ENCODE peak calls at places on chromosomes 5 and 9, in eight cellular contexts. C, T, V, O, Q, I, H and U are unnamed samples.

GRCh38 chr5:179158556-179158955 is 98.4 kb downstream of the ZNF354C start:
- DNase-seq in O (no peak), V (no peak), I (peak), Q (no peak), C (no peak), H (no peak), T (no peak), U (no peak)

GRCh38 chr5:142325677-142326479 is 1.1 kb upstream of the SPRY4 start:
- DNase-seq in H (no peak), Q (no peak), I (no peak), T (peak), V (peak), C (no peak), O (no peak), U (no peak)

GRCh38 chr9:8683496-8683895 is 883.9 kb upstream of the DMAC1 start:
- DNase-seq in H (no peak), O (no peak), T (no peak), V (no peak), C (no peak), I (no peak), Q (no peak), U (no peak)

GRCh38 chr5:138024117-138024516 is 8.8 kb downstream of the FAM13B start:
- DNase-seq in C (no peak), Q (no peak), I (no peak), V (no peak), H (no peak), O (no peak), T (no peak), U (no peak)

GRCh38 chr5:28576022-28576421 is 1537.6 kb upstream of the CDH9 start:
- DNase-seq in C (no peak), Q (no peak), T (no peak), I (no peak), O (peak), H (no peak), V (peak), U (peak)

GRCh38 chr5:58107704-58108103 is 352.2 kb downstream of the PLK2 start:
- DNase-seq in Q (no peak), V (no peak), O (no peak), T (no peak), I (no peak), C (no peak), H (no peak), U (no peak)

GRCh38 chr5:149264432-149265069 is 7.1 kb upstream of the AFAP1L1 start:
- DNase-seq in O (peak), C (peak), V (no peak), H (peak), T (peak), Q (no peak), I (no peak), U (peak)

GRCh38 chr5:72224946-72225427 is 95.1 kb downstream of the MRPS27 start:
- DNase-seq in I (no peak), Q (no peak), T (no peak), V (no peak), O (no peak), C (no peak), H (no peak), U (no peak)

GRCh38 chr9:127452481-127453092 is 1.3 kb downstream of the LRSAM1 start:
- DNase-seq in I (peak), Q (no peak), H (no peak), C (no peak), O (no peak), V (no peak), T (peak), U (no peak)

GRCh38 chr9:120867676-120868338 is 9.2 kb downstream of the PHF19 start:
- DNase-seq in H (no peak), T (no peak), O (no peak), I (no peak), V (no peak), Q (no peak), C (no peak), U (no peak)

GRCh38 chr9:91127653-91128052 is 234.1 kb downstream of the AUH start:
- DNase-seq in I (no peak), C (no peak), T (no peak), Q (no peak), H (no peak), O (no peak), V (no peak), U (no peak)

GRCh38 chr5:116629168-116629567 is 54.5 kb upstream of the SEMA6A start:
- DNase-seq in V (no peak), H (no peak), O (no peak), T (no peak), Q (no peak), I (no peak), C (no peak), U (no peak)

GRCh38 chr5:57887851-57888621 is 405.4 kb upstream of the ACTBL2 start:
- DNase-seq in C (no peak), H (no peak), I (no peak), V (peak), O (peak), T (peak), Q (no peak), U (peak)

GRCh38 chr9:98406469-98406868 is 151.0 kb upstream of the TBC1D2 start:
- DNase-seq in Q (no peak), H (no peak), I (no peak), C (no peak), T (no peak), V (no peak), O (no peak), U (no peak)

GRCh38 chr5:130966990-130967389 is 198.1 kb downstream of the HINT1 start:
- DNase-seq in I (no peak), C (no peak), T (no peak), O (no peak), H (no peak), Q (no peak), V (no peak), U (no peak)

GRCh38 chr5:137234973-137235943 is 263.9 kb downstream of the SPOCK1 start:
- DNase-seq in C (no peak), H (no peak), V (no peak), Q (no peak), I (no peak), O (no peak), T (no peak), U (no peak)

GRCh38 chr5:44372028-44372427 is 17.2 kb downstream of the FGF10 start:
- DNase-seq in V (no peak), I (no peak), T (no peak), H (no peak), O (no peak), Q (no peak), C (no peak), U (no peak)

GRCh38 chr9:3517377-3518048 is 8.3 kb downstream of the RFX3 start:
- DNase-seq in T (no peak), O (peak), C (no peak), Q (no peak), V (no peak), I (no peak), H (no peak), U (no peak)

GRCh38 chr5:125232779-125233230 is 486.4 kb upstream of the ZNF608 start:
- DNase-seq in C (no peak), Q (no peak), O (no peak), I (no peak), T (no peak), V (no peak), H (no peak), U (no peak)

GRCh38 chr5:14156611-14157493 is 13.7 kb downstream of the TRIO start:
- DNase-seq in O (peak), T (no peak), Q (no peak), V (peak), H (no peak), C (no peak), I (no peak), U (no peak)

GRCh38 chr9:72199253-72199652 is 50.0 kb downstream of the GDA start:
- DNase-seq in Q (no peak), I (no peak), C (no peak), H (no peak), T (no peak), V (no peak), O (no peak), U (no peak)

GRCh38 chr9:4939118-4939561 is 45.9 kb upstream of the JAK2 start:
- DNase-seq in Q (no peak), V (no peak), H (no peak), I (no peak), C (no peak), O (peak), T (no peak), U (peak)

GRCh38 chr5:180494510-180495181 is 467 bp downstream of the CNOT6 start:
- DNase-seq in C (peak), Q (no peak), H (no peak), T (peak), I (peak), O (peak), V (peak), U (peak)

GRCh38 chr5:39518516-39518915 is 93.7 kb upstream of the DAB2 start:
- DNase-seq in Q (no peak), T (no peak), O (no peak), C (no peak), H (no peak), V (peak), I (no peak), U (no peak)

DNA sequence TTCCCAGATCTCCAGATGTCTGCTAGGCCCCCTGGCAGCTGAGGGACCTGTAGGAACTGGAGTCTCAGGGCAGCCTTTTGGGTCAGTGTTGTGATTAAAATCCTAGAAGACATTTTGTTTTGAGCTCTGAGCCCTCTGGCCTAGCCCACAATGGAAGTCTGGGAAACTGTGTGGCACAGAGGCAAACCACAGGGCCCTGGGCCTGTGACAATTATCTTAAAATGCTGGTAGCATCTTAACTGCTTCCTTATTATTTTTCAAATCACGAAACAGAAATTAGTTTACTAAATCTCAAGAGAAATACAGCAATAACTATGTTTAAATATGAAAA is 125.5 kb downstream of the STARD4 start:
- DNase-seq in O (no peak), C (no peak), V (no peak), I (no peak), T (no peak), Q (no peak), H (no peak), U (no peak)
- H3K27ac ChIP-seq in O (no peak), C (no peak), V (no peak), I (no peak), T (no peak), Q (no peak), H (no peak), U (no peak)

GRCh38 chr9:36119476-36119875 is 17.1 kb upstream of the GLIPR2 start:
- DNase-seq in Q (no peak), C (no peak), O (no peak), T (peak), I (no peak), V (no peak), H (no peak), U (no peak)

GRCh38 chr9:36120705-36121104 is 15.8 kb upstream of the GLIPR2 start:
- DNase-seq in C (no peak), Q (no peak), I (no peak), H (no peak), V (no peak), T (no peak), O (no peak), U (no peak)

GRCh38 chr9:36126016-36126786 is 10.3 kb upstream of the GLIPR2 start:
- DNase-seq in Q (no peak), I (no peak), O (no peak), H (no peak), C (no peak), V (no peak), T (no peak), U (peak)

GRCh38 chr9:36125062-36125855 is 11.3 kb upstream of the GLIPR2 start:
- DNase-seq in I (no peak), V (no peak), T (no peak), H (no peak), O (no peak), C (no peak), Q (no peak), U (no peak)

GRCh38 chr9:36123511-36123910 is 13.0 kb upstream of the GLIPR2 start:
- DNase-seq in V (no peak), T (no peak), I (no peak), H (no peak), C (no peak), Q (no peak), O (no peak), U (no peak)
- H3K27ac ChIP-seq in V (no peak), T (no peak), I (no peak), H (no peak), C (no peak), Q (no peak), O (no peak), U (no peak)

GRCh38 chr9:33137781-33138264 is 29.3 kb downstream of the B4GALT1 start:
- DNase-seq in C (no peak), I (no peak), Q (no peak), H (no peak), O (peak), T (no peak), V (no peak), U (no peak)
- H3K27ac ChIP-seq in C (no peak), I (no peak), Q (no peak), H (no peak), O (peak), T (peak), V (no peak), U (no peak)

DNA sequence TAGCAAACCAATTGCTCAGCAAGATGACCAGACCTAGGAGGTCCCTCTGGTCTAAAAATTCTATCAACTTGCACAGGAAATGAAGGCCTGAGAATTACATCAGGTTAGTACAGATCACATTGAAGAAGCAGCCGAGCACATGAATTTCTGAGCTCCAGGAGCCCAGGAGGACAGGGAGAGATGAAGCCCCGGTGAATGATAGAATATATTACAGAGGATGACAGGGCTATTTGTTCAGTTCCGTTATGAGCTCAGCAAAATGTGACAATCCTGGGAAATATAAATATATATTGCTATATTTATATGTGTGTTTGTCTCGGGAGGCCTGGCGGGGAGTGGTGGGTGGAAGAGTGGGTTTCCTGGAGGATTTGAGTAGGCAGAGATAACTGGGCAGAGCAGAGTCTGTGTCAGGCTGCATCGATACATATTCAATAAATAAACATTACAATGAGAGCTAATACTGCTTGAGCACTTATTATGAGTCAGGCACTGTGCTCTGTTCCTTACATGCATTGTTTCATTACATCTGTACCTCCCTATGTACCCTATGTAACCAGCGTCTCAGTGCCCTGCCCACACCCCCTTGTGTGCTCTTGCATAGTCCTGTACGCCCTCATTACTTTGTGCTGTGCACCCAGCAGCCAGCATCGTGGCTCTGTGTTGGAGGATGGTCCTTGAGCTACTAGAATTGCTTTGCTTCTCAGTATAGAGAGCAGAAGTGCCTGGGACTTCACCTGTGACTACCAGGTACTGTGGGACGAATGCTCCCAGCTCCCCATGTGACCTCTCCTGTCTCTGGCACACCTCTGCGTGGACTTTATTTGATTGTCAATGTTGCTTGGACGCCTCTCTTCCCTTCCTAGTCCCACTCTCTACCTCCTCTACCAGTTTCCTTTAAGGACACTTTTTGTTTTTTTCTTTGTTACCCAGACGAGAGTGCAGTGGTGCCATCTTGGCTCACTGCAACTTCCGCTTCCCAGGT is 58.1 kb upstream of the KLF9 start:
- DNase-seq in I (no peak), C (no peak), T (no peak), O (no peak), Q (no peak), H (no peak), V (no peak), U (no peak)
- H3K27ac ChIP-seq in I (no peak), C (no peak), T (peak), O (no peak), Q (no peak), H (no peak), V (no peak), U (no peak)

GRCh38 chr9:99465231-99465891 is 243.3 kb downstream of the SEC61B start:
- DNase-seq in T (no peak), Q (no peak), I (no peak), C (no peak), O (no peak), V (no peak), H (no peak), U (no peak)

GRCh38 chr9:99466787-99467186 is 244.7 kb downstream of the SEC61B start:
- DNase-seq in C (no peak), T (no peak), I (no peak), V (no peak), H (no peak), Q (no peak), O (no peak), U (no peak)

GRCh38 chr9:99464568-99464967 is 242.5 kb downstream of the SEC61B start:
- DNase-seq in H (no peak), I (no peak), O (no peak), C (no peak), Q (no peak), T (no peak), V (no peak), U (no peak)

GRCh38 chr9:99463144-99463543 is 241.1 kb downstream of the SEC61B start:
- DNase-seq in T (no peak), V (no peak), I (no peak), O (no peak), Q (no peak), C (no peak), H (no peak), U (no peak)

DNA sequence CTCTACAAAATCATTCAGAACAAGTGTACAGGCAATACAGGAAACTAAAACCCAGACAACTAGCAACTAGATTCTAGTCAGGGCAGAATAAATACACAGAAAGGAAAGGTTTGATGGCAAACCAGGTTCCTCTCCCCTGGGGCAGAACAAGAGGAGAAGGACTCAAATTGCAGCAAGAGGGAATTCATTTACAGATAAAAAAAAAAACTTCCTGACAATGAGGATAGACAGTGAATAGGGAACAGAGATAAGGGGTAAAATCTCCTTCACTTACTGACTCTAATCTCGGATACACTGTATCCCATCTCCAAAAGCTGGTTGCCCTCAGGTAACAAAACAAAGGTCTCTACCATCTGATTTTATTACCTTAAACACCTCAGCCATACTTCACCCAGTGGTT is 244.0 kb downstream of the SEC61B start:
- DNase-seq in O (no peak), H (no peak), V (no peak), T (no peak), I (no peak), Q (no peak), C (no peak), U (no peak)
- H3K27ac ChIP-seq in O (no peak), H (no peak), V (no peak), T (no peak), I (peak), Q (no peak), C (no peak), U (no peak)